ENCODE peak calls at places on chromosomes 7 and 10, in five cellular contexts. C is left lung; J is CD4-positive, alpha-beta memory T cell; X is adrenal gland; E is left ventricle myocardium inferior. N is an unnamed sample.
A peak's percentile ranks its signal among the peaks of the same experiment; 100 is the strongest.

GRCh38 chr7:71982847-71983246 is 429.3 kb downstream of the CALN1 start:
- DNase-seq in C (no peak), J (no peak), X (no peak), E (no peak), N (no peak)

GRCh38 chr7:269721-270120 is 20.2 kb upstream of the FOXL3 start:
- DNase-seq in C (no peak), J (no peak), X (no peak), E (no peak), N (no peak)

GRCh38 chr10:70233939-70234300 is 691 bp upstream of the PPA1 start:
- DNase-seq in C (no peak), J (no peak), X (no peak), E (no peak), N (no peak)

GRCh38 chr7:147412782-147413186 is 1177.8 kb upstream of the C7orf33 start:
- DNase-seq in C (no peak), J (no peak), X (no peak), E (no peak), N (no peak)

GRCh38 chr10:43093423-43094090 is 16.7 kb downstream of the RET start:
- DNase-seq in C (no peak), J (no peak), X (no peak), E (no peak), N (no peak)

GRCh38 chr10:132460691-132461090 is 63.7 kb downstream of the PWWP2B start:
- DNase-seq in C (no peak), J (no peak), X (no peak), E (no peak), N (peak; percentile 27)

GRCh38 chr10:28681928-28682750 is 4.8 kb downstream of the BAMBI start:
- DNase-seq in C (no peak), J (no peak), X (no peak), E (no peak), N (no peak)

GRCh38 chr10:86440874-86441838 is 74.6 kb upstream of the GRID1 start:
- DNase-seq in C (no peak), J (no peak), X (peak; percentile 14), E (no peak), N (no peak)

GRCh38 chr7:106731207-106731606 is 70.2 kb upstream of the CCDC71L start:
- DNase-seq in C (no peak), J (no peak), X (no peak), E (no peak), N (no peak)

GRCh38 chr10:78222096-78222790 is 188.6 kb downstream of the RPS24 start:
- DNase-seq in C (no peak), J (no peak), X (no peak), E (no peak), N (no peak)

GRCh38 chr10:21238717-21239116 is 286.8 kb downstream of the SKIDA1 start:
- DNase-seq in C (no peak), J (no peak), X (no peak), E (no peak), N (no peak)

GRCh38 chr7:151141855-151142685 is 25.4 kb downstream of the GBX1 start:
- DNase-seq in C (no peak), J (no peak), X (no peak), E (no peak), N (no peak)

GRCh38 chr10:30782543-30783461 is 153.2 kb upstream of the LYZL2 start:
- DNase-seq in C (no peak), J (no peak), X (no peak), E (no peak), N (no peak)

GRCh38 chr7:121180436-121181063 is 148.2 kb upstream of the WNT16 start:
- DNase-seq in C (no peak), J (no peak), X (no peak), E (no peak), N (no peak)

GRCh38 chr10:48551796-48552591 is 52.9 kb downstream of the ARHGAP22 start:
- DNase-seq in C (no peak), J (no peak), X (peak; percentile 29), E (peak; percentile 38), N (no peak)

GRCh38 chr7:78638364-78638763 is 815.1 kb downstream of the MAGI2 start:
- DNase-seq in C (no peak), J (no peak), X (no peak), E (no peak), N (no peak)

GRCh38 chr10:86113044-86113443 is 253.6 kb downstream of the GRID1 start:
- DNase-seq in C (no peak), J (no peak), X (no peak), E (no peak), N (no peak)

GRCh38 chr10:69645751-69646687 is 16.0 kb downstream of the FAM241B start:
- DNase-seq in C (peak; percentile 5), J (no peak), X (peak; percentile 5), E (no peak), N (no peak)

GRCh38 chr7:121994625-121995410 is 121.9 kb downstream of the PTPRZ1 start:
- DNase-seq in C (peak; percentile 40), J (no peak), X (peak; percentile 59), E (no peak), N (no peak)

GRCh38 chr10:8055420-8056349 is 1.2 kb downstream of the GATA3 start:
- DNase-seq in C (no peak), J (peak; percentile 48), X (peak; percentile 50), E (no peak), N (no peak)

GRCh38 chr10:126902157-126902556 is 3.1 kb upstream of the DOCK1 start:
- DNase-seq in C (no peak), J (no peak), X (no peak), E (no peak), N (no peak)

GRCh38 chr10:124707546-124707945 is 36.6 kb downstream of the FAM53B start:
- DNase-seq in C (no peak), J (no peak), X (no peak), E (no peak), N (no peak)
- H3K4me1 ChIP-seq in C (peaks cover 48% of the 10 kb centered on the region), J (peaks cover 97% of the 10 kb centered on the region), X (peaks cover 81% of the 10 kb centered on the region), E (peaks cover 100% of the 10 kb centered on the region), N (peaks cover 89% of the 10 kb centered on the region)

GRCh38 chr7:143398616-143399015 is 10.0 kb downstream of the EPHA1 start:
- DNase-seq in C (no peak), J (no peak), X (no peak), E (no peak), N (no peak)

GRCh38 chr7:143399151-143399550 is 9.5 kb downstream of the EPHA1 start:
- DNase-seq in C (no peak), J (no peak), X (no peak), E (no peak), N (no peak)

GRCh38 chr7:143397710-143398530 is 10.7 kb downstream of the EPHA1 start:
- DNase-seq in C (no peak), J (no peak), X (no peak), E (no peak), N (no peak)

GRCh38 chr7:143401265-143401664 is 7.4 kb downstream of the EPHA1 start:
- DNase-seq in C (no peak), J (no peak), X (no peak), E (no peak), N (no peak)

GRCh38 chr7:143399642-143400041 is 9.0 kb downstream of the EPHA1 start:
- DNase-seq in C (no peak), J (no peak), X (no peak), E (no peak), N (no peak)
- H3K36me3 ChIP-seq in C (peaks cover 20% of the 10 kb centered on the region), J (peaks cover 24% of the 10 kb centered on the region), X (no peaks in the 10 kb centered on the region), E (no peaks in the 10 kb centered on the region), N (no peaks in the 10 kb centered on the region)

GRCh38 chr10:131223422-131223821 is 88.1 kb downstream of the TCERG1L start:
- DNase-seq in C (no peak), J (no peak), X (no peak), E (no peak), N (no peak)

GRCh38 chr10:131224106-131224505 is 87.4 kb downstream of the TCERG1L start:
- DNase-seq in C (no peak), J (no peak), X (no peak), E (no peak), N (no peak)

GRCh38 chr10:131230166-131230565 is 81.4 kb downstream of the TCERG1L start:
- DNase-seq in C (no peak), J (no peak), X (no peak), E (no peak), N (no peak)

GRCh38 chr10:131230641-131231322 is 80.7 kb downstream of the TCERG1L start:
- DNase-seq in C (no peak), J (no peak), X (no peak), E (no peak), N (no peak)

DNA sequence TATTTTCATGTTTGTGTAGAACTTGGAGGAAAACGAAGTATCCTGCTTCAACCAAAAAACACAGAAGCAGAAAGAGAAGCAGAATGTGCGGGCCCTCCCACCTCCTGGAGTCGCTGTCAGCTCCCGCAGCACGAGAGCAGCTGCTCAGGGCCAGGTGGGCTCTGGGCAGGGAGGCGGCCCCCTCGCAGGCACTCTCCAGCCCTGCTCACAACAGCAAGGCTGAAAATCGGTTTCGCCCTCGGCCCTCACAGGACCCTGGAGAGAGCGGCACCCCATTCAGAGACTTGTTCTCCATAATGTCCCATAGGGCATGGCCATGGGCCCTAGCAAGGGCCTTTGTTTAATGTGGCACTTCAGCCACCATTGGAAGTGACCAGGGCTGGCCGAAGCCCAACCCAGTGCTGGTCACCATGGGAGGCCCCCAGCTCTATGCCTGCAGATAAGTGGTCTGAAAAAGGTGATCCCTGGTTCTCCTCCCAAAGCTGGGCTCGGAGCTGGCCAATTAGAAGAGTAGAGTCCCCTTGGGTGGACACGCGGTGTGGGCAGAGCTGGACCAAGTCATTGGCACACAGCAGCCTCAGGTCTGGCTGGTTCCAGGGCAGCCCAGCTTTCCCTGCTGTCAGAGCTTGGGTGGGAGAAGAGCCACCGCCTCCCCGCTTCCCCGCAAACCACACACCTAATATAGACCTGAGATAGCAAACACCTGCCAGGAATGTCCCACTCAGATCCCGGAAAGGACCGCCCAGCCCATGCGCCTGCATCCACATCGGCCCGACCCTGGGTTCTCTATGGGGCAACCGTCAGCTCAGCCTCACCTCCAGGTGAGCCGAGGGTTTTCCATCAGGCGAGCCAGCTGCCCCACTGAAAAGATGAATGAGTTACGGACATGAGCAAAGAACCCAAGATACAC is 84.4 kb downstream of the TCERG1L start:
- DNase-seq in C (no peak), J (no peak), X (no peak), E (no peak), N (peak; percentile 36)
- H3K9me3 ChIP-seq in C (peaks cover 5% of the 10 kb centered on the region), J (no peaks in the 10 kb centered on the region), X (no peaks in the 10 kb centered on the region), E (peaks cover 7% of the 10 kb centered on the region), N (no peaks in the 10 kb centered on the region)

GRCh38 chr7:105699568-105700236 is 118.4 kb upstream of the EFCAB10 start:
- DNase-seq in C (no peak), J (no peak), X (no peak), E (no peak), N (no peak)

GRCh38 chr7:105698531-105698930 is 117.2 kb upstream of the EFCAB10 start:
- DNase-seq in C (no peak), J (no peak), X (no peak), E (no peak), N (no peak)

GRCh38 chr7:105703207-105703930 is 122.1 kb upstream of the EFCAB10 start:
- DNase-seq in C (no peak), J (no peak), X (no peak), E (no peak), N (no peak)

GRCh38 chr7:105693576-105693975 is 112.3 kb upstream of the EFCAB10 start:
- DNase-seq in C (no peak), J (no peak), X (no peak), E (no peak), N (no peak)

GRCh38 chr7:105697753-105698152 is 116.5 kb upstream of the EFCAB10 start:
- DNase-seq in C (no peak), J (no peak), X (no peak), E (no peak), N (no peak)
- H3K4me1 ChIP-seq in C (no peaks in the 10 kb centered on the region), J (peaks cover 16% of the 10 kb centered on the region), X (no peaks in the 10 kb centered on the region), E (no peaks in the 10 kb centered on the region), N (peaks cover 11% of the 10 kb centered on the region)